ENCODE peak calls at places on chromosomes 3 and 15, in four cellular contexts. O, A, Q and V are unnamed samples.

GRCh38 chr3:10342781-10343180 is 21.9 kb upstream of the SEC13 start:
- DNase-seq in O (no peak), A (no peak), Q (no peak), V (no peak)

GRCh38 chr15:73740152-73741048 is 12.8 kb downstream of the INSYN1 start:
- DNase-seq in O (no peak), A (no peak), Q (no peak), V (no peak)

GRCh38 chr3:53254810-53255359 is 937 bp downstream of the TKT start:
- DNase-seq in O (no peak), A (peak; percentile 39), Q (peak; percentile 25), V (peak; percentile 25)

GRCh38 chr15:68479406-68479805 is 47.4 kb upstream of the ITGA11 start:
- DNase-seq in O (peak; percentile 88), A (no peak), Q (no peak), V (no peak)

GRCh38 chr3:30399394-30400181 is 206.8 kb upstream of the TGFBR2 start:
- DNase-seq in O (no peak), A (no peak), Q (no peak), V (no peak)

GRCh38 chr15:101652783-101653430 is 726 bp upstream of the TM2D3 start:
- DNase-seq in O (no peak), A (no peak), Q (no peak), V (no peak)

GRCh38 chr3:122227036-122227781 is 43.7 kb downstream of the CASR start:
- DNase-seq in O (no peak), A (no peak), Q (no peak), V (no peak)

GRCh38 chr3:124497487-124497886 is 232.8 kb upstream of the UMPS start:
- DNase-seq in O (no peak), A (no peak), Q (no peak), V (no peak)

GRCh38 chr15:35173444-35174118 is 88.5 kb upstream of the NANOGP8 start:
- DNase-seq in O (no peak), A (no peak), Q (no peak), V (no peak)

GRCh38 chr15:65551183-65551582 is 20.9 kb downstream of the HACD3 start:
- DNase-seq in O (no peak), A (no peak), Q (no peak), V (no peak)

GRCh38 chr3:78871048-78871447 is 896.8 kb downstream of the ROBO1 start:
- DNase-seq in O (no peak), A (no peak), Q (no peak), V (no peak)

GRCh38 chr3:87706176-87706575 is 352.6 kb downstream of the CGGBP1 start:
- DNase-seq in O (no peak), A (no peak), Q (no peak), V (no peak)

GRCh38 chr3:181326637-181327223 is 337.2 kb upstream of the DNAJC19 start:
- DNase-seq in O (no peak), A (no peak), Q (no peak), V (no peak)

GRCh38 chr3:42012935-42013651 is 51.2 kb upstream of the ULK4 start:
- DNase-seq in O (no peak), A (peak; percentile 68), Q (peak; percentile 68), V (peak; percentile 52)

GRCh38 chr3:51242939-51243338 is 142.2 kb upstream of the MANF start:
- DNase-seq in O (no peak), A (no peak), Q (no peak), V (no peak)

GRCh38 chr3:51245871-51246270 is 139.2 kb upstream of the MANF start:
- DNase-seq in O (no peak), A (no peak), Q (no peak), V (no peak)

GRCh38 chr3:51243919-51244318 is 141.2 kb upstream of the MANF start:
- DNase-seq in O (no peak), A (no peak), Q (no peak), V (no peak)
- H3K9me3 ChIP-seq in O (no peaks in the 10 kb centered on the region), A (no peaks in the 10 kb centered on the region), Q (no peaks in the 10 kb centered on the region), V (no peaks in the 10 kb centered on the region)

GRCh38 chr3:170988378-170988777 is 38.1 kb downstream of the SLC2A2 start:
- DNase-seq in O (no peak), A (no peak), Q (no peak), V (no peak)
- H3K9me3 ChIP-seq in O (no peaks in the 10 kb centered on the region), A (no peaks in the 10 kb centered on the region), Q (no peaks in the 10 kb centered on the region), V (peaks cover 4% of the 10 kb centered on the region)

GRCh38 chr15:95693917-95694316 is 636.6 kb upstream of the NR2F2 start:
- DNase-seq in O (no peak), A (no peak), Q (no peak), V (no peak)

GRCh38 chr15:95698971-95699370 is 631.5 kb upstream of the NR2F2 start:
- DNase-seq in O (no peak), A (no peak), Q (no peak), V (no peak)

GRCh38 chr15:95701410-95701809 is 629.1 kb upstream of the NR2F2 start:
- DNase-seq in O (no peak), A (no peak), Q (no peak), V (no peak)

GRCh38 chr15:95698230-95698629 is 632.3 kb upstream of the NR2F2 start:
- DNase-seq in O (no peak), A (no peak), Q (no peak), V (no peak)

DNA sequence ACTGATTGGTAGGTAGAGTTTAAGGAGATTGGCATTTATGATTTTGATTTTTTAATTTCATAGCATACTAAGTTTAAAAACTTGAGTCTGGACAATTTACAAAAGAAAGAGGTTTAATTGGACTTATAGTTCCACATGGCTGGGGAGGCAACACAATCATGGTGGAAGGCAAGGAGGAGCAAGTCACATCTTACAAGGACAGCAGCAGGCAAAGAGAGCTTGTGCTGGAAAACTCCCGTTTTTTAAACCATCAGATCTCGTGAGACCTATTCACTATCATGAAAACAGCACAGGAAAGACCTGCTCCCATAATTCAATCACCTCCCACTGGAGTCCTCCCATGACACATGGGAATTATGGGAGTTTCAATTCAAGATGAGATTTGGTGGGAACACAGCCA is 630.9 kb upstream of the NR2F2 start:
- DNase-seq in O (no peak), A (no peak), Q (no peak), V (no peak)
- H3K9me3 ChIP-seq in O (peaks cover 6% of the 10 kb centered on the region), A (peaks cover 15% of the 10 kb centered on the region), Q (peaks cover 27% of the 10 kb centered on the region), V (peaks cover 3% of the 10 kb centered on the region)

GRCh38 chr3:197238842-197239241 is 59.6 kb downstream of the DLG1 start:
- DNase-seq in O (no peak), A (no peak), Q (no peak), V (no peak)
- H3K9me3 ChIP-seq in O (peaks cover 4% of the 10 kb centered on the region), A (peaks cover 14% of the 10 kb centered on the region), Q (peaks cover 28% of the 10 kb centered on the region), V (no peaks in the 10 kb centered on the region)

GRCh38 chr3:177744873-177745646 is 547.8 kb upstream of the TBL1XR1 start:
- DNase-seq in O (no peak), A (no peak), Q (no peak), V (no peak)

GRCh38 chr3:177743491-177743890 is 546.2 kb upstream of the TBL1XR1 start:
- DNase-seq in O (no peak), A (no peak), Q (no peak), V (no peak)

GRCh38 chr3:177740270-177740669 is 543.0 kb upstream of the TBL1XR1 start:
- DNase-seq in O (no peak), A (no peak), Q (no peak), V (no peak)

GRCh38 chr3:177739461-177739860 is 542.2 kb upstream of the TBL1XR1 start:
- DNase-seq in O (no peak), A (no peak), Q (no peak), V (no peak)

GRCh38 chr3:177742273-177742672 is 545.0 kb upstream of the TBL1XR1 start:
- DNase-seq in O (no peak), A (no peak), Q (no peak), V (no peak)
- H3K9me3 ChIP-seq in O (no peaks in the 10 kb centered on the region), A (no peaks in the 10 kb centered on the region), Q (no peaks in the 10 kb centered on the region), V (no peaks in the 10 kb centered on the region)

DNA sequence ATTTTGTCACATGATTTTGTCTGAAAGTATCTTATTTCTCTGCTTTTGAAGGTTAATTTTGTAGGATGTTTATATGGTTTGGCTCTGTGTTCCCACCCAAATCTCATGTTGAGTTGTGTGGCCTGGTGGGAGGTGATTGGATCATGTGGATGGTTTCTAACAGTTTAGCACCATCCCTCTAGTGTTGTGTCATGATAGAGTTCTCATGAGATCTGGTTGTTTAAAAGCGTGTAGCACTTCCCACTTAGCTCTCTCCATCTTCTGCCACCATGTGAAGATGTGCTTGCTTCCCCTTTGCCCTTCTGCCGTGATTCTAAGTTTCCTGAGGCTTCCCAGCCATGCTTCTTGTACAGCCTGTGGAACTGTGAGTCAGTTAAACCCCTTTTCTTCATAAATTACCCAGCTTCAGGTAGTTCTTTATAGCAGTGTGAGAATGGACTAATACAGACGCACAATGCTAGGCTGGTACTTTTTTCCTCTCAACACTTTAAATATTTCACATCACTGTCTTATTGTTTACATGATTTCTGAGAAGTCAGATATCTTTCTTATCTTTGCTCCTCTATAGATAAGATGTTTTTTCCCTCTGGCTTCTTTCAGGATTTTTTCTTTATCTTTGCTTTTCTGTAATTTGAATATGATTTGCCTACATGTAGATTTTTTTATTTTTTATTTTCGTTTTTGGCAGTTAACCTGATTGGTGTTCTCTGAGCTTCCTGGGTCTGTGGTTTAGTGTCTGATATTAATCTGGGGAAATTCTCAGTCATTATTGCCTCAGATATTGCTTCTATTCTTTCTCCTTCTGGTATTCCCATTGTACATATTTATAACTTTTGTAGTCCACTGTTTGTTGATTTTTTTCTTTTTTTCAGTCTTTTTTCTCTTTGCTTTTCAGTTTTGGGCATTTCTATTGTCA is 22.2 kb downstream of the BTD start:
- DNase-seq in O (no peak), A (peak; percentile 38), Q (no peak), V (no peak)
- H3K9me3 ChIP-seq in O (no peaks in the 10 kb centered on the region), A (no peaks in the 10 kb centered on the region), Q (peaks cover 23% of the 10 kb centered on the region), V (no peaks in the 10 kb centered on the region)

DNA sequence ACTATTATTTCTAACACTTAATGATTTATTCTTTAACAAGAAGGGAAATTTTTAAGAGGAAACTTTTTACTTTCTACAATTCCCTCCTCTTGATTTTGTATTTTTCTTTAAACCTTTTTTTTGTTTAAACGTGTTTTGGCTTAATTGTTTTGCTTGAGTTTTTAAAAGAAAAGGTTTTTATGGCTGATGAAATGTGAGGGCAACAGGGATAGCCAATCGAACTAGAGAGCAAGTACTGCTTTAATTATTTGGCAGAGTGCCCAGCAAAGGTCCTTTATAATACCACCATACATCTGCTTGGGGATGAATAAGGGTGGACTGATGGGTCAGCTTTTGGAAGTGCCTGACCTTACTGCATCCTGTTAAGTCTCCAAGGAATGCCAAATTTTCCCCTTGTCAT is 19.6 kb upstream of the MTHFS start:
- DNase-seq in O (no peak), A (no peak), Q (no peak), V (no peak)
- H3K9me3 ChIP-seq in O (peaks cover 20% of the 10 kb centered on the region), A (peaks cover 41% of the 10 kb centered on the region), Q (peaks cover 85% of the 10 kb centered on the region), V (peaks cover 18% of the 10 kb centered on the region)

GRCh38 chr15:80611543-80612080 is 83.5 kb upstream of the ABHD17C start:
- DNase-seq in O (peak; percentile 50), A (no peak), Q (no peak), V (no peak)
- H3K9me3 ChIP-seq in O (no peaks in the 10 kb centered on the region), A (no peaks in the 10 kb centered on the region), Q (no peaks in the 10 kb centered on the region), V (no peaks in the 10 kb centered on the region)

GRCh38 chr3:149831321-149831720 is 18.3 kb downstream of the RNF13 start:
- DNase-seq in O (no peak), A (no peak), Q (no peak), V (no peak)

GRCh38 chr3:149828390-149828789 is 15.4 kb downstream of the RNF13 start:
- DNase-seq in O (no peak), A (no peak), Q (no peak), V (no peak)

GRCh38 chr3:149830902-149831301 is 17.9 kb downstream of the RNF13 start:
- DNase-seq in O (no peak), A (no peak), Q (no peak), V (no peak)

GRCh38 chr3:149833241-149833640 is 20.2 kb downstream of the RNF13 start:
- DNase-seq in O (no peak), A (no peak), Q (no peak), V (no peak)

GRCh38 chr3:149832086-149832485 is 19.1 kb downstream of the RNF13 start:
- DNase-seq in O (no peak), A (no peak), Q (no peak), V (no peak)
- H3K9me3 ChIP-seq in O (peaks cover 8% of the 10 kb centered on the region), A (peaks cover 26% of the 10 kb centered on the region), Q (peaks cover 66% of the 10 kb centered on the region), V (peaks cover 4% of the 10 kb centered on the region)